ENCODE peak calls at places on chromosomes 4 and X, in seven cellular contexts. O, F, G, C, Y, R and H are unnamed samples.
A peak's percentile ranks its signal among the peaks of the same experiment; 100 is the strongest.

GRCh38 chrX:16436348-16437188 is 213.4 kb upstream of the S100G start:
- DNase-seq in F (peak; percentile 17), R (peak; percentile 74), Y (peak; percentile 61), C (peak; percentile 83), O (peak; percentile 47), G (peak; percentile 85), H (peak; percentile 31)

GRCh38 chr4:90842960-90843359 is 715.8 kb downstream of the CCSER1 start:
- DNase-seq in F (no peak), G (no peak), R (no peak), C (no peak), O (peak; percentile 73), Y (no peak), H (no peak)

GRCh38 chrX:352181-352580 is 33.6 kb upstream of the GTPBP6 start:
- DNase-seq in O (no peak), F (no peak), G (peak; percentile 72), Y (no peak), R (no peak), C (no peak), H (no peak)

GRCh38 chr4:160129439-160129838 is 1026.6 kb downstream of the RAPGEF2 start:
- DNase-seq in O (peak; percentile 92), F (no peak), G (no peak), Y (no peak), C (no peak), R (no peak), H (no peak)

GRCh38 chr4:143558823-143559756 is 45.6 kb downstream of the SMARCA5 start:
- DNase-seq in C (peak; percentile 95), Y (peak; percentile 25), O (peak; percentile 74), R (peak; percentile 74), G (peak; percentile 89), F (peak; percentile 78), H (peak; percentile 72)

GRCh38 chrX:119240356-119240755 is 4.3 kb downstream of the PGRMC1 start:
- DNase-seq in Y (peak; percentile 69), O (no peak), G (no peak), R (no peak), C (no peak), F (no peak), H (no peak)

GRCh38 chr4:87066403-87067119 is 131.8 kb downstream of the AFF1 start:
- DNase-seq in Y (no peak), C (no peak), F (no peak), O (no peak), G (no peak), R (no peak), H (no peak)

GRCh38 chr4:98522603-98523395 is 135.6 kb downstream of the TSPAN5 start:
- DNase-seq in Y (peak; percentile 75), G (no peak), C (no peak), R (no peak), O (peak; percentile 88), F (no peak), H (no peak)

GRCh38 chrX:150984164-150984824 is 1.2 kb downstream of the HMGB3 start:
- DNase-seq in R (peak; percentile 40), G (peak; percentile 47), Y (no peak), C (peak; percentile 19), F (peak; percentile 11), O (no peak), H (no peak)

GRCh38 chrX:132171478-132171877 is 43.7 kb upstream of the FRMD7 start:
- DNase-seq in G (no peak), R (no peak), Y (no peak), O (no peak), F (no peak), C (no peak), H (no peak)

GRCh38 chrX:121851033-121851432 is 803.6 kb downstream of the GLUD2 start:
- DNase-seq in Y (no peak), R (no peak), O (peak; percentile 51), F (no peak), C (no peak), G (no peak), H (no peak)

GRCh38 chrX:46715521-46715920 is 43.4 kb downstream of the SLC9A7 start:
- DNase-seq in C (no peak), G (no peak), R (no peak), F (no peak), O (no peak), Y (no peak), H (no peak)

GRCh38 chrX:21151051-21151450 is 223.2 kb upstream of the CNKSR2 start:
- DNase-seq in C (no peak), Y (no peak), G (no peak), R (no peak), O (no peak), F (no peak), H (no peak)

GRCh38 chr4:10461091-10461849 is 4.0 kb upstream of the ZNF518B start:
- DNase-seq in O (peak; percentile 18), Y (no peak), G (peak; percentile 87), F (peak; percentile 92), C (no peak), R (peak; percentile 88), H (peak; percentile 92)

GRCh38 chr4:86872135-86872534 is 20.1 kb downstream of the C4orf36 start:
- DNase-seq in O (peak; percentile 85), R (no peak), F (no peak), Y (no peak), C (no peak), G (no peak), H (no peak)

GRCh38 chr4:172975651-172976229 is 192.9 kb upstream of the GALNT7 start:
- DNase-seq in G (no peak), F (no peak), R (no peak), O (no peak), C (no peak), Y (no peak), H (no peak)

GRCh38 chr4:144872508-144873293 is 225.3 kb downstream of the ANAPC10 start:
- DNase-seq in R (no peak), C (no peak), F (no peak), Y (no peak), O (no peak), G (no peak), H (no peak)

GRCh38 chrX:40503094-40503493 is 77.7 kb upstream of the ATP6AP2 start:
- DNase-seq in O (no peak), Y (no peak), C (no peak), R (no peak), F (no peak), G (no peak), H (no peak)

GRCh38 chr4:117965608-117966007 is 68.7 kb upstream of the NDST3 start:
- DNase-seq in Y (no peak), G (no peak), C (peak; percentile 34), O (no peak), F (no peak), R (no peak), H (no peak)

GRCh38 chr4:88706574-88706973 is 8.9 kb upstream of the NAP1L5 start:
- DNase-seq in Y (peak; percentile 7), R (no peak), F (no peak), O (peak; percentile 33), G (no peak), C (peak; percentile 52), H (no peak)

GRCh38 chrX:28847423-28847822 is 260.2 kb downstream of the IL1RAPL1 start:
- DNase-seq in F (no peak), R (no peak), Y (no peak), O (peak; percentile 1), G (no peak), C (no peak), H (no peak)

GRCh38 chr4:168604496-168605373 is 107.9 kb downstream of the PALLD start:
- DNase-seq in Y (peak; percentile 50), C (no peak), G (no peak), O (peak; percentile 88), F (no peak), R (no peak), H (no peak)

GRCh38 chr4:14196141-14196540 is 568.6 kb upstream of the BOD1L1 start:
- DNase-seq in C (no peak), G (no peak), Y (peak; percentile 28), O (peak; percentile 43), R (no peak), F (no peak), H (no peak)

GRCh38 chr4:9898596-9899345 is 117.3 kb downstream of the DRD5 start:
- DNase-seq in Y (no peak), G (no peak), F (no peak), O (peak; percentile 60), C (peak; percentile 78), R (no peak), H (peak; percentile 36)